ENCODE peak calls at places on chromosomes 5 and 9, in four cellular contexts. B is IMR-90, U is heart right ventricle, N is cardiac fibroblast. H is an unnamed sample.

GRCh38 chr9:125971895-125972729 is 224.9 kb downstream of the PBX3 start:
- DNase-seq in B (no peak), U (no peak), N (no peak), H (no peak)

GRCh38 chr5:135127604-135128240 is 93.7 kb upstream of the PITX1 start:
- DNase-seq in B (peak), U (no peak), N (peak), H (peak)

GRCh38 chr5:82178378-82178777 is 99.8 kb downstream of the RPS23 start:
- DNase-seq in N (no peak), U (no peak), B (no peak), H (no peak)

GRCh38 chr5:2399804-2400203 is 351.7 kb downstream of the IRX2 start:
- DNase-seq in N (no peak), B (no peak), U (no peak), H (no peak)

GRCh38 chr5:9054322-9054721 is 491.6 kb downstream of the SEMA5A start:
- DNase-seq in U (no peak), B (no peak), N (no peak), H (no peak)

GRCh38 chr5:14081791-14082190 is 61.4 kb upstream of the TRIO start:
- DNase-seq in N (peak), B (peak), U (no peak), H (peak)

GRCh38 chr5:124652892-124653441 is 93.5 kb downstream of the ZNF608 start:
- DNase-seq in N (no peak), U (no peak), B (no peak), H (no peak)

GRCh38 chr5:9090381-9091026 is 455.4 kb downstream of the SEMA5A start:
- DNase-seq in U (no peak), N (no peak), B (no peak), H (no peak)

GRCh38 chr9:129999123-129999510 is 43.9 kb downstream of the FNBP1 start:
- DNase-seq in U (no peak), B (no peak), N (no peak), H (no peak)

GRCh38 chr5:60340965-60341471 is 358.9 kb downstream of the DEPDC1B start:
- DNase-seq in B (no peak), U (no peak), N (no peak), H (peak)

GRCh38 chr5:113581388-113581787 is 67.9 kb downstream of the YTHDC2 start:
- DNase-seq in U (no peak), N (peak), B (no peak), H (no peak)

GRCh38 chr5:43041131-43041668 is 1.1 kb upstream of the ANXA2R start:
- DNase-seq in U (peak), N (no peak), B (no peak), H (no peak)

GRCh38 chr9:106964822-106965525 is 102.0 kb downstream of the ZNF462 start:
- DNase-seq in N (no peak), B (peak), U (no peak), H (peak)

GRCh38 chr5:140258873-140259272 is 44.0 kb downstream of the PFDN1 start:
- DNase-seq in U (no peak), N (no peak), B (no peak), H (no peak)

GRCh38 chr5:151572657-151573368 is 18.3 kb downstream of the FAT2 start:
- DNase-seq in U (no peak), B (no peak), N (no peak), H (no peak)

GRCh38 chr9:35691325-35691631 is 1.6 kb upstream of the TPM2 start:
- DNase-seq in U (no peak), B (no peak), N (no peak), H (no peak)

GRCh38 chr9:33850677-33851076 is 33.7 kb downstream of the UBE2R2 start:
- DNase-seq in N (no peak), U (no peak), B (no peak), H (no peak)

GRCh38 chr5:124742983-124743533 is 3.4 kb downstream of the ZNF608 start:
- DNase-seq in U (no peak), B (peak), N (peak), H (peak)

GRCh38 chr9:135669616-135670285 is 6.6 kb downstream of the LCN9 start:
- DNase-seq in U (no peak), N (no peak), B (no peak), H (no peak)

GRCh38 chr9:135674977-135675376 is 11.9 kb downstream of the LCN9 start:
- DNase-seq in B (no peak), N (no peak), U (no peak), H (no peak)

GRCh38 chr9:135673941-135674340 is 10.8 kb downstream of the LCN9 start:
- DNase-seq in B (no peak), U (no peak), N (no peak), H (no peak)

GRCh38 chr9:135670721-135671590 is 7.8 kb downstream of the LCN9 start:
- DNase-seq in N (no peak), B (no peak), U (no peak), H (no peak)

DNA sequence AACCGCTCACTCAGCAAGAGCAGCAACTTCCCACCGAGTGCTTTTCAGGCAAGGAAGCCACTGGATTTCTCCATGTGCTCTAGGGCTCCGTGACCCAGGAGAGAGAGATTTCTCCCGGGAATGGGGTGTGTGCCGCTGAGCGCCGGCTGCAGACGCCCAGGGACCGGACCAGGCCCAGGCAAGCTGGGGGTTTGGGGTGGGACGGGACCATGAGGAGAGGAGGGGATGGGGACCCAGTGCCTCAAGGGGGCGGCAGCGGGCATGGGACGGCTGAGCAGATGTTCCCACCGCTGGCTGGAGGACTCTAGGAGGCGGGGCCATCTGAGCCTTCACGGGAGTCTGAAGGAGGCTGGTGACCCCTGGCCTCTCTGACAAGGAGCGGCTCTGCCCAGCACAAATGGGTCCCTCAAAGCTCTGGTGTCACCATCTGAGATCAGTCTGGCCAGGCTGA is 8.5 kb downstream of the LCN9 start:
- DNase-seq in N (no peak), B (no peak), U (no peak), H (no peak)
- TF ChIP-seq CTCF in N (no peak), B (no peak), U (no peak), H (no peak)

DNA sequence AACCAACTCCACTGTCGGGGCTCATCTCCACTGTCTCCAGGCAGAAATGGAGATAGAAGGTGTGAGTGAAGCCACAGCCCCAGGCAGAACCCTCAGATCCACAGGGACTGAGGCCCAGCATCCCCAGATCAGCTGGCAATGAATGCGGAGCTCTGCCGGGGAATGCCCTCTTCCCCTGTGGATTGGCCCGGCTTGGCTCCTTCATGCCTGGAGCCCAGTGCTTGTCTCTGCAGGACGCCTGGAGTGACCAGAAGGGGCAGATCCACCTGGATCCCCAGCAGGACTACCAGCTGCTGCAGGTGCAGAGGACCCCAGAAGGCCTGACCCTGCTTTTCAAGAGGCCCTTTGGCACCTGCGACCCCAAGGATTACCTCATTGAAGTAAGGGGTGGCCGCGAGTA is 3.5 kb downstream of the DBH start:
- DNase-seq in B (no peak), U (no peak), N (no peak), H (no peak)
- TF ChIP-seq CTCF in B (no peak), U (no peak), N (no peak), H (no peak)

DNA sequence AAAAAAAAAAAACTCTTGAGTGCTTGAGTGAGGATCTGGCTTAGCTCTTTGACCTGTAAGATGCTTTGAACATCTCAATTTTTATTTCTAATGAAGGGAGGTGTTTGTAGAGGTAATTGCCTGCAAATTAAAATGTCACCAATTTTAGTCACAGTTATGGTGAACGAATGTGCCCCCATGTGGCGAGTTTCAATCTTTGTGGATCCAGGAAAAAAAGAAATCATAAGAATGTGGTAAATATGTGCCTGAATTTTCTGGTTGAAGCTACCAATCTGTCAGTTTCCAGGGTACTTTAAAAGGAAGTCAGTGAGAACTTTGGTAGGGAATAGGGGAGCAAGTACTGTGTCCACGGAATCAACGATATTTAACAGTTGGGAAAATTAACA is 1772.4 kb upstream of the CDH9 start:
- DNase-seq in N (no peak), U (no peak), B (no peak), H (no peak)
- TF ChIP-seq CTCF in N (no peak), U (no peak), B (no peak), H (no peak)

DNA sequence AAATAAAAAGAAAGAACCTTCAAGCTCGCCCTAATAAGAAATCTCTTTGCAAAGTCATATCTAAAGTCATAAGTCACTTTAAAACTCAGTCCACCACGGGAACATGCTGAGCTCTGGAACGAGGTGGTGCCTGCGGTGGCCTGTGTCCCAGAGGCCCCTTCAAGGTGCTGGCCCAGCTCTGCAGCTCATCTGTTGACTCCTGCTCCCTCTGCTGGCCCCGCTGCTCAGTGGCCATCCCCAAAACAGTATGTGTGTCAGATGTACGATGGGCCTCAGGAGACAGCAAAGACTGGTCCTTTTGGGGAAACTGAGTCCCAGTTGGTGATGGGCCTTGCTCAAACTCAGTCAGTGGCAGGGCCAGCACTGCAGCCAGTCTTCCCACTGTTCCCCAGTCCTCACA is 22.8 kb upstream of the FOXB2 start:
- DNase-seq in B (peak), U (peak), N (peak), H (peak)
- TF ChIP-seq CTCF in B (peak), U (peak), N (peak), H (peak)

GRCh38 chr5:110969502-110969901 is 102.0 kb upstream of the TSLP start:
- DNase-seq in N (no peak), B (no peak), U (no peak), H (no peak)
- TF ChIP-seq CTCF in N (no peak), B (no peak), U (no peak), H (no peak)

GRCh38 chr5:89263846-89264245 is 380.9 kb upstream of the MEF2C start:
- DNase-seq in U (no peak), B (no peak), N (no peak), H (no peak)
- TF ChIP-seq CTCF in U (no peak), B (no peak), N (no peak), H (no peak)

GRCh38 chr9:90641868-90642558 is 611 bp downstream of the DIRAS2 start:
- DNase-seq in B (no peak), N (no peak), U (no peak), H (peak)

GRCh38 chr9:90647843-90648242 is 5.2 kb upstream of the DIRAS2 start:
- DNase-seq in U (no peak), B (no peak), N (no peak), H (no peak)

GRCh38 chr9:90645721-90646120 is 3.1 kb upstream of the DIRAS2 start:
- DNase-seq in N (no peak), B (no peak), U (no peak), H (no peak)

GRCh38 chr9:90641090-90641489 is 1.5 kb downstream of the DIRAS2 start:
- DNase-seq in N (no peak), B (no peak), U (no peak), H (no peak)

GRCh38 chr9:90642570-90643539 is at the start of gene DIRAS2:
- DNase-seq in N (peak), B (peak), U (peak), H (peak)
- TF ChIP-seq CTCF in N (peak), B (peak), U (peak), H (peak)

DNA sequence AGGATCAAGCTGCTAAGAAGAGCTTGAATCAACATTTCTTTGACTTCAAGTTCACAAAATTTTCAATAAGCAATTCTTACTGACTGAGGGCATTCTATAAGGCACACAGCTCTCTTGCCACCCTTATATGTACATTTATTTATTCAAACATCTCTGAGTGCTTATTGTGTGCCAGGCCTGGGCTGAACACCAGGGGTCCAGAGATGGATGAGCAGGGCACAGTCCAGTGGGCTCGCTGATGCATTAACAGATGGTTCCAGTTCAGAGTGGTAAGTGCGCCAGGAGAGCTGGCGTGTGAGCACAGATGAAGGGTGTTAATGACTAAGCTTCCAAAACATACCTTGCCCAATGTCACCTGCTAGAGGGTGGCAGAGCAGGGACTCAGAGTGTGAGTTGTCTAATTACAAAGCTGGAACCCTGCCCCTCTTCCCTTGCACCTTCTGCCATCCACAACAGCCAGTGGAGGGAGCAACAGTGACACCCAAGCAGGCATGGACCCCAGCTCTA is 24.6 kb downstream of the ALG2 start:
- DNase-seq in U (no peak), B (no peak), N (no peak), H (no peak)
- TF ChIP-seq CTCF in U (no peak), B (no peak), N (no peak), H (no peak)

GRCh38 chr9:108463927-108464606 is 391.7 kb downstream of the ACTL7B start:
- DNase-seq in N (peak), U (no peak), B (no peak), H (peak)

GRCh38 chr9:108469654-108470053 is 386.1 kb downstream of the ACTL7B start:
- DNase-seq in B (peak), U (no peak), N (peak), H (peak)

GRCh38 chr9:108466238-108466637 is 389.5 kb downstream of the ACTL7B start:
- DNase-seq in B (no peak), U (no peak), N (no peak), H (no peak)

GRCh38 chr9:108467653-108468324 is 388.0 kb downstream of the ACTL7B start:
- DNase-seq in U (no peak), B (peak), N (peak), H (peak)

GRCh38 chr9:108468364-108468763 is 387.4 kb downstream of the ACTL7B start:
- DNase-seq in N (peak), U (peak), B (peak), H (no peak)
- TF ChIP-seq CTCF in N (peak), U (peak), B (peak), H (peak)

H was measured in fibroblast of the aortic adventitia.